ENCODE peak calls at places on chromosomes 6 and 20, in eight cellular contexts. F is psoas muscle, Q is BE2C, S is transverse colon, D is HCT116, N is GM12865, M is IMR-90, O is HL-60. W is an unnamed sample.

GRCh38 chr20:38392356-38392755 is 42.8 kb downstream of the SNHG17 start:
- DNase-seq in F (no peak), Q (no peak), S (no peak), D (peak), N (no peak), M (no peak), O (no peak), W (no peak)

GRCh38 chr6:18166314-18167007 is 11.2 kb downstream of the KDM1B start:
- DNase-seq in F (no peak), Q (no peak), S (no peak), D (no peak), N (no peak), M (peak), O (no peak), W (peak)

GRCh38 chr20:23100021-23100753 is 14.1 kb upstream of the CD93 start:
- DNase-seq in F (no peak), Q (no peak), S (no peak), D (no peak), N (no peak), M (no peak), O (no peak), W (no peak)

GRCh38 chr6:165049362-165049761 is 260.0 kb downstream of the C6orf118 start:
- DNase-seq in F (peak), Q (peak), S (no peak), D (peak), N (peak), M (no peak), O (peak), W (no peak)

GRCh38 chr6:27061235-27061993 is 186.1 kb upstream of the PRSS16 start:
- DNase-seq in F (no peak), Q (no peak), S (no peak), D (no peak), N (no peak), M (no peak), O (no peak), W (no peak)

GRCh38 chr6:21601341-21601740 is 7.8 kb downstream of the SOX4 start:
- DNase-seq in F (no peak), Q (no peak), S (no peak), D (no peak), N (no peak), M (no peak), O (no peak), W (no peak)

GRCh38 chr20:33650753-33651561 is 11.2 kb upstream of the C20orf144 start:
- DNase-seq in F (no peak), Q (no peak), S (peak), D (no peak), N (no peak), M (no peak), O (no peak), W (no peak)

GRCh38 chr6:44679906-44680698 is 292.6 kb downstream of the CDC5L start:
- DNase-seq in F (no peak), Q (no peak), S (no peak), D (no peak), N (peak), M (no peak), O (no peak), W (no peak)

GRCh38 chr6:3965071-3965718 is 113.7 kb downstream of the FAM217A start:
- DNase-seq in F (no peak), Q (no peak), S (no peak), D (no peak), N (no peak), M (no peak), O (no peak), W (no peak)

GRCh38 chr6:126804255-126805064 is 314.0 kb upstream of the RSPO3 start:
- DNase-seq in F (no peak), Q (peak), S (no peak), D (peak), N (peak), M (peak), O (peak), W (no peak)

GRCh38 chr20:61953037-61953788 is 112.5 kb downstream of the TAF4 start:
- DNase-seq in F (no peak), Q (no peak), S (no peak), D (no peak), N (no peak), M (no peak), O (no peak), W (no peak)

GRCh38 chr20:17910828-17911294 is 57.7 kb downstream of the SNX5 start:
- DNase-seq in F (peak), Q (no peak), S (no peak), D (no peak), N (peak), M (peak), O (no peak), W (peak)

GRCh38 chr20:54199721-54200176 is 8.1 kb upstream of the PFDN4 start:
- DNase-seq in F (peak), Q (peak), S (peak), D (peak), N (peak), M (peak), O (peak), W (no peak)

GRCh38 chr20:45857836-45858250 is 429 bp downstream of the ZSWIM3 start:
- DNase-seq in F (no peak), Q (peak), S (no peak), D (no peak), N (peak), M (no peak), O (no peak), W (no peak)

GRCh38 chr20:22773326-22773725 is 189.0 kb upstream of the FOXA2 start:
- DNase-seq in F (no peak), Q (no peak), S (no peak), D (no peak), N (no peak), M (no peak), O (no peak), W (no peak)

GRCh38 chr6:51161752-51162151 is 343.1 kb downstream of the TFAP2B start:
- DNase-seq in F (no peak), Q (no peak), S (no peak), D (no peak), N (no peak), M (no peak), O (no peak), W (no peak)

GRCh38 chr6:165766457-165766856 is 103.4 kb upstream of the PDE10A start:
- DNase-seq in F (no peak), Q (no peak), S (no peak), D (no peak), N (no peak), M (peak), O (no peak), W (no peak)

GRCh38 chr6:151087861-151088598 is 151.7 kb upstream of the AKAP12 start:
- DNase-seq in F (no peak), Q (no peak), S (no peak), D (no peak), N (no peak), M (peak), O (no peak), W (peak)

GRCh38 chr20:51042657-51043247 is 19.8 kb upstream of the KCNG1 start:
- DNase-seq in F (no peak), Q (no peak), S (no peak), D (peak), N (no peak), M (no peak), O (no peak), W (no peak)
- TF ChIP-seq CTCF in F (no peak), Q (peak), S (no peak), D (peak), N (peak), M (no peak), O (no peak), W (peak)

DNA sequence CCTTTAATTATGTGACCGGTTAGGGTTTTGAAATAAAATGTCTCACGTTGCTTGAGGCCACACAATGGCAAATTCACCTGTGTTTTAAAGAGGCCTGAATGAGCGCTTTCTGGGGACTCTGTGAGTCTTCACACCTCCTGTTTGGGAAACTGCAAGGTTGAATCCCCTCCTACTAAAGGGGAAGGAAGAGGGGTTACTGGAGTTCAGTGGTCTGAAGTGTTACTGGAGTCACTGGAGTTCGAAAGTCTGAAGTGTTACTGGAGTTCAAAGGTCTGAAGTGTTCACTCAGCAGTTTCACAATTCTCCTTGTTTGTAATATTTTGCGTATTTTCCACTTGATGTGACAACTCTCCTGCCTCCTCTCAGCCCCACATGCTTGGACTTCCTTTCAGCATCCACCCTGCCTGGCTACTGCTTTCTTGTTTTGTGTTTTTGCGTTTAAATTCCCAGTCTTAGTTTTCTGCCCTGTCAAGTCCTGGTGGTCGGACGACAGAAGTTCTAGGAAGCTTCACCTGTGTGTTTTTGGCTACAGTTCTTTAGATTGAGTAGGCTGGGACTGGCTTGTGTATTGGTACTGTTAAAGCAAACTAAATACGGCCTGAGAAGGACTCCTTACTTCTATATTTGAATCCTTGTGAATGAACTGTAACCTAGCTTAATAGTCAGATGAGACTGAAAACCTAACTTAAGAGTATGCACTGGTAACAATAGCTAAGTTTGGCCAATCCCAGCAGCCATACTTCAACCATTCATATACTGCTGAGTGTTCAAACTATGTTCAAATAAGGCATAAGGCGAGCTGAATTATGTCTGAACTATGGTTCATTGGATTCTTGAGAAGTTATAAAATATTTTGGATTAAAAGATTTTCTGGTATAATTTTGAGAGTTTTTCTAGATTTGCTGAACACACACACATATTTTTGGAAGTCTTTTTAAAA is 2.0 kb downstream of the SMPDL3A start:
- DNase-seq in F (no peak), Q (no peak), S (no peak), D (no peak), N (no peak), M (peak), O (peak), W (no peak)
- H3K4me3 ChIP-seq in F (peak), Q (peak), S (peak), D (no peak), N (no peak), M (peak), O (no peak), W (no peak)

DNA sequence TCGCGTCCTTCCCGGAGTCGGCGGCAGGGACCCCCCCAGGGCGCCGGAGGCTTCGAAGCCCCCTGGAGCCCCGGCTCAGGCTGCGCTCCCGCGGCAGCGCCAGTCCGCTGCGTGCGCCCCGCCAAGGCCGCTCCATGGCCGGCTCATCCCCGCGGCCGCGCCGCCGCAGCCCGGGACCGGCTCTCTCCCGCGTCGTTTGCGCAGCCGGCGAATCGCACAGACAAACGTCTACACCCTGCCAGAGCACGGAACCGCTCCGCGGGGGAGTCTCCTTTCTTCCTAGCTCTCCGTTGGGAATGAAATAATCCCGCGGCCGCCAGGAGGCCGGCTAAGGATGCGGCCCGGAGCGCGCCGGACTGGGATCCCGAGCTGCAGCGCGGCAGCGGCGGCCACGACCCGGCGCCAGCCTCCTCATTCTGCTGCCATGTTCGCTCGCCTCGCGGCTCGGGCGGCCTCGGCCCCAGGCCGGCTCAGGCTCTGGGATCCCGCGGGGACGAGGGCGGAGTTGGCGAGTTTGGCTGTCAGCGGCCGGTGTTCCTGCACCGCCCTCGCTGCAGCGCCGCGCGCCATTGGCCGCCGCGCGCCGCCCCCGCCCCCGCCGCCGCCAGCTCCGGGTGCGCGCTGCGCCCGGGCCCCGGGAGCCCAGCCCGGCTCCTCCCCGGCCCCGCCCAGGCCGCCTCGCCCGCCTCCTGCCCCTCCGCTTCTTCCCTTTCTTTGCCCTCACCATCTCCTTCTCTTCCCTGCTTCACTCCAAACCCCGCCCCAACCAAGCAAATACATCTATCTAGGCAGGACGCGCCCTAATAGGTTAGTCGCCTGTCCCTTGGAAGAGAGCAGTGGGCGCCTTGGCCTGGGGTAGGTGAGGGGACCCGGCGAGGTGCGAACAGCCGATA is at the start of gene GFOD1:
- DNase-seq in F (peak), Q (peak), S (peak), D (peak), N (peak), M (peak), O (peak), W (peak)
- TF ChIP-seq CTCF in F (no peak), Q (no peak), S (peak), D (peak), N (no peak), M (peak), O (no peak), W (peak)

GRCh38 chr6:10595731-10596664 is 74.8 kb downstream of the GCNT2 start:
- DNase-seq in F (no peak), Q (no peak), S (no peak), D (no peak), N (peak), M (peak), O (peak), W (no peak)
- H3K4me3 ChIP-seq in F (no peak), Q (no peak), S (no peak), D (no peak), N (no peak), M (no peak), O (no peak), W (no peak)

DNA sequence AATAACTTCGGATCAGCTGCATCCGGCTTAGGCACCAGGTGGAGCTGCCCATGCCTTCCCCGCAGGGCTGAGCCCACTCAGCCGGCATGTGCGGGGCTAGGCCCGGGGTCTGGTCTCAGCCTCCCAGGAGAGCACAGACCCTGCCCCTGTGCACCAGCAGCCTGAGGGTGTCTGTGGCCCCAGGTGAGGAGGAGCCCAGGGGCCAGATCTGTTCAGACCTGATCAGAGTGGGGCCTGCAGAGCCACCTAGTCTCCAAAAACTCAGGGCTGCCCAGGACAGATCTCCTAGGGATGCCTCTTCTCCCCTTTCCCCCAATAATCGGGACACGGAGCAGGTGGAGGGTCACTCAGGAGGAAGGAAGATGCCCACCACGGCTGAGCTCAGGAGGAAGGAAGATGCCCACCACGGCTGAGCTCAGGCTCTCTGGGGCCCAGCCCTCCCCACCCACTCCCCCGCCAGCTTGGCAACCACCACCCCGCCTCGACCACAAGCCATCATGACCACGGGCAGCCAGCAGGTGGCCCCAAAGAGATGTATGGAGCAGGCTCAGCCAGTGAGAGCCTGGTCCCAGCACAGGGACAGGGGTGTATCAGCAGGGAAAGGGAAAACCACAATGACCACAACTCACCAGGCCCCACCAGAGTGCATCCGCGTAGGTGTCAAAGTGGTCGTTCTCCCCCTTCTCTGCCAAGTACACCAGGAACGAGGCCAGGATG is 30.5 kb downstream of the KCNQ2 start:
- DNase-seq in F (peak), Q (peak), S (peak), D (peak), N (peak), M (peak), O (no peak), W (no peak)
- TF ChIP-seq CTCF in F (peak), Q (peak), S (peak), D (peak), N (peak), M (peak), O (peak), W (peak)

GRCh38 chr6:10695086-10695657 is 400 bp downstream of the PAK1IP1 start:
- DNase-seq in F (no peak), Q (no peak), S (no peak), D (no peak), N (peak), M (peak), O (no peak), W (no peak)

GRCh38 chr6:10696655-10697054 is 1.9 kb downstream of the PAK1IP1 start:
- DNase-seq in F (no peak), Q (no peak), S (no peak), D (no peak), N (no peak), M (no peak), O (no peak), W (no peak)

GRCh38 chr6:10694302-10695085 is at the start of the genes C6orf52 and PAK1IP1:
- DNase-seq in F (peak), Q (peak), S (peak), D (peak), N (peak), M (peak), O (peak), W (peak)

GRCh38 chr6:10690651-10691445 is 3.6 kb downstream of the C6orf52 start:
- DNase-seq in F (no peak), Q (no peak), S (no peak), D (no peak), N (no peak), M (no peak), O (no peak), W (no peak)

DNA sequence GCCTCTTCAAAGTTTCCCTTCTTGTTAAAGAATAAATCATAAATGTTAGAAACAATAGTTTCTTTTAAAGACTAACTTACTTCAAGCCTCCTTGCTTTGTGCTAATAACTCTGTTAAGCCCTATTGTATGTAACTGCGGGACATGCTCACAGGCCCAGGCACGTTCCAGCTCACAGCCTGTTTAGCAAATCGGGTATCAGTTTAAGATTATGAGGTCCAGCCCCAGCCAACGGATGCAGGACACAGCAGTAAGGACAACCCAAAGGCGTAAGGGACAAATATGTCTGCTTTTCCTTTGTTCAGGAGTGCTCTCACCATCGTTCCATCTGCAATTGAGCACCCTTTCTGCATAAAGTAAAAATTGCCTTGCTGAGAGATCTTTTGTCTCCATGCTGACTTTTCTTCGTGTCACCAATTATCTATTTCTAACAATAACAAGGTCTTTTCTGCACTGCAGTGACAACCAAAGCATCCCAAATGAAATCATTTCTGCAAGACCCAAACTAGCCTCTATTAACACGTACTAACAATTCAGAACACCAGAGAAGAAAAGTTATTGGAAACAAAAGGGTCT is 1.4 kb downstream of the C6orf52 start:
- DNase-seq in F (no peak), Q (no peak), S (no peak), D (no peak), N (no peak), M (no peak), O (no peak), W (no peak)
- H3K4me3 ChIP-seq in F (peak), Q (peak), S (no peak), D (peak), N (peak), M (peak), O (peak), W (peak)

GRCh38 chr6:42403415-42403814 is 48.3 kb downstream of the TRERF1 start:
- DNase-seq in F (no peak), Q (no peak), S (peak), D (no peak), N (no peak), M (peak), O (no peak), W (no peak)
- TF ChIP-seq CTCF in F (no peak), Q (peak), S (no peak), D (peak), N (no peak), M (no peak), O (no peak), W (no peak)